ENCODE peak calls at places on chromosomes 13 and 19, in seven cellular contexts. R is suprapubic skin, Q is heart left ventricle, N is testis, C is HCT116, H is A549, U is breast epithelium. T is an unnamed sample.

GRCh38 chr13:74040200-74040599 is 94.0 kb downstream of the KLF12 start:
- DNase-seq in N (peak; percentile 59), U (no peak), H (peak; percentile 32), R (no peak), C (peak; percentile 49), Q (peak; percentile 70), T (no peak)

GRCh38 chr13:40565282-40566148 is 100.9 kb downstream of the FOXO1 start:
- DNase-seq in Q (no peak), U (no peak), R (no peak), N (no peak), C (no peak), H (no peak), T (no peak)

GRCh38 chr19:722553-723101 is 13.9 kb downstream of the PALM start:
- DNase-seq in H (no peak), U (no peak), N (no peak), R (no peak), Q (no peak), C (no peak), T (no peak)

GRCh38 chr13:52173373-52173772 is 14.0 kb upstream of the NEK3 start:
- DNase-seq in H (no peak), Q (no peak), U (no peak), R (no peak), N (no peak), C (no peak), T (no peak)

GRCh38 chr13:51225034-51225433 is 2.8 kb downstream of the FAM124A start:
- DNase-seq in R (no peak), H (no peak), Q (no peak), U (no peak), N (no peak), C (no peak), T (no peak)

GRCh38 chr19:35518313-35518712 is 4.9 kb upstream of the DMKN start:
- DNase-seq in C (peak; percentile 19), H (peak; percentile 62), Q (no peak), N (no peak), R (no peak), U (no peak), T (no peak)

GRCh38 chr19:3282564-3282963 is 58.1 kb downstream of the CELF5 start:
- DNase-seq in R (no peak), U (no peak), C (no peak), Q (no peak), N (no peak), H (no peak), T (no peak)

GRCh38 chr19:55536951-55537740 is at the start of gene SBK2:
- DNase-seq in Q (no peak), H (no peak), N (no peak), C (no peak), U (no peak), R (no peak), T (no peak)

DNA sequence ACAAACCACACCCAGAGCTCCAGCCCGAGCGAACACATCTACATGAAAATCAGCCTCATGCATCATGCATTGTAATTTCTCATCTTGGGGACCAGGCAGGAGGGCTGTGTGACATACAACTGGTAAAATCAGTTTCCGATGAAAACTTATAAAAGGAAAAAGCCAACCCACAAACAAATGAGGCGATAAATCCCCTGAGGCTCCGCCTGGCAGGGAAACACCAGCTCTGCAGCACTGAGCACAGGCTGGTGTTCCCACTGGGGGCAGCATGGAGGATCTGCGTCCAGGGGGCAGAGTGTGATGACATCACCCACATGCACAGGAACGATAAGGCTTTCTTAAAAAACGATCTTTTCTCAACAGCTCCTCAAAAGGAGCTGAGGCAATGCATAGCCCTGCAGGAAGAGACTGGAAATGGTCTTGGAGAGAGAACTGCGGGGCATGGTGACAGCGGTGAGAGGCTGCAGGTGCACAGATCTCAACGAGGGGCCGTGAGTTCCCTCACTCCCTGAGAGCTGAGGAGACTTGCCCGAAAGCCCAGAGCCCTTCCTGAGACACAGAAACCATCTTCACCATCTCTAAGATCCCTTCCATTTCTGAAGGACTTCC is 24.6 kb downstream of the SH3GL1 start:
- DNase-seq in Q (no peak), H (no peak), C (no peak), N (no peak), R (no peak), U (no peak), T (no peak)
- TF ChIP-seq CTCF in Q (peak; percentile 28), H (no peak), C (peak; percentile 59), N (no peak), R (peak; percentile 16), U (no peak), T (no peak)

GRCh38 chr19:41861846-41862245 is 1.8 kb downstream of the RPS19 start:
- DNase-seq in R (no peak), C (no peak), H (no peak), Q (no peak), N (no peak), U (no peak), T (no peak)

GRCh38 chr19:41866284-41866683 is 6.2 kb downstream of the RPS19 start:
- DNase-seq in H (no peak), R (no peak), N (no peak), Q (no peak), U (no peak), C (no peak), T (no peak)

GRCh38 chr19:41863209-41863931 is 3.3 kb downstream of the RPS19 start:
- DNase-seq in R (no peak), C (no peak), H (no peak), Q (no peak), N (no peak), U (no peak), T (no peak)

GRCh38 chr19:41862445-41862986 is 2.5 kb downstream of the RPS19 start:
- DNase-seq in Q (no peak), U (no peak), R (no peak), C (no peak), N (no peak), H (no peak), T (no peak)

DNA sequence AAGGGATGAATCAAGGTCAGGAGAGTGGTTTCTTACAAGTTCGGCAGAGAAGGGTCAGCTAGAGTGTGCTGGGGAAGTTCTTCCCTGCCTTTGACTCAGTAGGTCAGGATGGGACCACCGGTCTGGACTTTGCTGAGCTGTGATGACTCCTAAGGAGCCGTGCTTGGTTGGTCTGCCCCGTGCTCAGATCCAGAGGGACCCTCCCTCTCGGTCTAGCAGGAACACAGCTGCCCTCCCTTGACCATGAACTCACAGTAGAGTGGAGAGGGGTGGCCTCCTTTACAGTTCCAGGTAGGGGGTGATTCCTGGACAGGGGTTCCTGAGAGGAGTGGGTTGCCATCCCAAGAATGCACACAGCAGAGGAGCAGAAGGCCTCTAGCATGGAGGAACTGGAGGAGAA is 4.3 kb downstream of the RPS19 start:
- DNase-seq in U (no peak), Q (no peak), R (no peak), C (no peak), H (no peak), N (no peak), T (no peak)
- TF ChIP-seq POLR2A in U (no peak), Q (no peak), R (no peak), C (no peak), H (no peak), N (no peak), T (no peak)

DNA sequence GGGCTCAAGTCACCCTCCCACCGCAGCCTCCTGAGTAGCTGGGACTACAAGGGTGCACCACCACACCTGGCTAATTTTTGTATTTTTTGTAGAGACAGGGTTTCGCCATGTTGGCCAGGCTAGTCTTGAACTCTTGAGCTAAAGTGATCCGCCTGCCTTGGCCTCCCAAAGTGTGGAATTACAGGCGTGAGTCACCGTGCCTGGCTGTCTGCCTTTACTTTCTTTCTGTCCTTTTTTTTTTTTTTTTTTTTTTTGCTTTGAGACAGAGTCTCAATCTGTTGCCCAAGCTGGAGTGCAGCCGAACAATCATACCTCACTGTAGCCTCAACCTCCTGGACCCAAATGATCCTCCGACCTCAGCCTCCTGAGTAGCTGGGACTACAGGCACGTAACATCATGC is 25.0 kb upstream of the OR1M1 start:
- DNase-seq in H (no peak), R (no peak), Q (no peak), C (no peak), U (no peak), N (no peak), T (no peak)
- TF ChIP-seq CTCF in H (no peak), R (no peak), Q (no peak), C (no peak), U (no peak), N (no peak), T (no peak)

GRCh38 chr13:77696863-77697207 is 652 bp upstream of the SLAIN1 start:
- DNase-seq in H (no peak), U (no peak), R (no peak), Q (no peak), N (no peak), C (no peak), T (no peak)

GRCh38 chr13:77697208-77698103 is at the start of gene SLAIN1:
- DNase-seq in U (peak; percentile 67), Q (peak; percentile 89), C (no peak), R (peak; percentile 83), H (peak; percentile 35), N (peak; percentile 91), T (peak; percentile 43)

GRCh38 chr13:77699059-77699680 is 1.7 kb downstream of the SLAIN1 start:
- DNase-seq in Q (no peak), R (no peak), C (no peak), U (no peak), N (no peak), H (no peak), T (no peak)

GRCh38 chr13:77696006-77696862 is 1.3 kb upstream of the SLAIN1 start:
- DNase-seq in R (no peak), Q (no peak), H (no peak), N (no peak), U (no peak), C (no peak), T (no peak)

GRCh38 chr13:77698211-77699058 is 948 bp downstream of the SLAIN1 start:
- DNase-seq in Q (peak; percentile 69), R (no peak), H (no peak), N (peak; percentile 33), C (no peak), U (no peak), T (no peak)
- TF ChIP-seq POLR2A in Q (no peak), R (no peak), H (no peak), N (no peak), C (no peak), U (no peak), T (no peak)

T was measured in lower leg skin.